ENCODE peak calls at places on chromosomes 16 and 17, in nine cellular contexts. G, X, O, J, M, Y, C, P and Q are unnamed samples.

GRCh38 chr17:82837586-82838320 is 2.1 kb downstream of the ZNF750 start:
- DNase-seq in G (no peak), J (peak), Y (no peak), P (no peak), M (no peak), O (no peak), X (no peak), C (no peak), Q (no peak)

GRCh38 chr17:44933824-44934744 is 13.5 kb downstream of the KIF18B start:
- DNase-seq in J (no peak), C (no peak), O (no peak), P (no peak), M (no peak), X (no peak), Y (no peak), G (no peak), Q (no peak)

GRCh38 chr16:81581107-81581506 is 136.5 kb downstream of the CMIP start:
- DNase-seq in J (no peak), Y (no peak), P (no peak), G (no peak), C (no peak), O (no peak), M (no peak), X (no peak), Q (no peak)

GRCh38 chr16:27273330-27273669 is 4.7 kb upstream of the NSMCE1 start:
- DNase-seq in P (no peak), X (no peak), M (no peak), O (no peak), Y (no peak), G (no peak), J (no peak), C (no peak), Q (no peak)

GRCh38 chr16:11093578-11094074 is 149.3 kb downstream of the CLEC16A start:
- DNase-seq in M (no peak), P (no peak), Y (no peak), X (no peak), O (no peak), J (no peak), G (no peak), C (no peak), Q (no peak)

GRCh38 chr17:78227455-78227916 is 3.9 kb upstream of the TMEM235 start:
- DNase-seq in G (no peak), X (no peak), O (no peak), P (no peak), Y (no peak), J (no peak), M (no peak), C (no peak), Q (no peak)

GRCh38 chr16:81846105-81846504 is 67.0 kb downstream of the PLCG2 start:
- DNase-seq in O (no peak), G (no peak), Y (no peak), C (no peak), J (peak), X (no peak), P (no peak), M (no peak), Q (no peak)

GRCh38 chr17:52147431-52147830 is 11.1 kb downstream of the CA10 start:
- DNase-seq in G (no peak), J (no peak), P (no peak), C (no peak), M (no peak), Y (no peak), O (no peak), X (no peak), Q (no peak)